ENCODE peak calls at places on chromosomes 7 and 10, in eight cellular contexts. F, C, W, H, L, V, Q and P are unnamed samples.

GRCh38 chr7:27389508-27389907 is 146.9 kb downstream of the EVX1 start:
- DNase-seq in L (no peak), F (no peak), C (no peak), H (no peak), V (no peak), W (no peak), Q (no peak), P (no peak)

GRCh38 chr10:96612052-96612830 is 25.4 kb upstream of the TM9SF3 start:
- DNase-seq in Q (no peak), H (no peak), F (no peak), V (no peak), C (no peak), L (no peak), W (no peak), P (no peak)

GRCh38 chr7:28647076-28647421 is 234.7 kb downstream of the CREB5 start:
- DNase-seq in H (no peak), W (no peak), Q (no peak), F (no peak), C (no peak), L (no peak), V (no peak), P (no peak)

GRCh38 chr10:131777921-131778320 is 122.9 kb upstream of the PPP2R2D start:
- DNase-seq in C (no peak), F (no peak), W (no peak), H (no peak), Q (no peak), V (no peak), L (no peak), P (no peak)

GRCh38 chr7:44764665-44765578 is 16.3 kb downstream of the ZMIZ2 start:
- DNase-seq in V (no peak), H (no peak), L (no peak), W (no peak), Q (peak; percentile 54), C (no peak), F (no peak), P (no peak)

GRCh38 chr10:112782176-112782907 is 167.7 kb upstream of the TCF7L2 start:
- DNase-seq in H (no peak), L (no peak), V (peak; percentile 40), W (peak; percentile 60), Q (no peak), F (no peak), C (no peak), P (no peak)

GRCh38 chr10:95236068-95236903 is 42.2 kb downstream of the ACSM6 start:
- DNase-seq in W (peak; percentile 37), V (no peak), Q (no peak), C (peak; percentile 66), L (peak; percentile 68), H (no peak), F (peak; percentile 74), P (no peak)

GRCh38 chr7:116986611-116987565 is 33.6 kb downstream of the ST7 start:
- DNase-seq in V (no peak), F (no peak), C (no peak), H (no peak), L (no peak), Q (no peak), W (no peak), P (no peak)

GRCh38 chr7:105315357-105315756 is 73.4 kb downstream of the SRPK2 start:
- DNase-seq in Q (no peak), V (no peak), L (no peak), F (no peak), C (no peak), W (no peak), H (no peak), P (no peak)

GRCh38 chr7:24365606-24366005 is 81.6 kb downstream of the NPY start:
- DNase-seq in H (no peak), Q (no peak), L (no peak), F (no peak), C (no peak), V (no peak), W (no peak), P (no peak)

GRCh38 chr10:114110174-114110972 is 63.6 kb downstream of the CCDC186 start:
- DNase-seq in Q (peak; percentile 37), F (peak; percentile 39), C (no peak), L (no peak), W (no peak), V (no peak), H (no peak), P (no peak)

GRCh38 chr7:28407643-28408042 is 4.7 kb upstream of the CREB5 start:
- DNase-seq in V (no peak), H (no peak), W (peak; percentile 46), Q (no peak), C (no peak), F (peak; percentile 83), L (no peak), P (peak; percentile 67)

GRCh38 chr7:157278167-157278790 is 58.5 kb upstream of the DNAJB6 start:
- DNase-seq in H (no peak), C (no peak), W (no peak), F (no peak), Q (peak; percentile 58), L (no peak), V (no peak), P (no peak)

GRCh38 chr10:132463333-132464255 is 66.6 kb downstream of the PWWP2B start:
- DNase-seq in C (no peak), V (no peak), F (no peak), Q (peak; percentile 80), L (no peak), W (no peak), H (no peak), P (peak; percentile 29)

GRCh38 chr10:498760-499435 is 190.6 kb downstream of the DIP2C start:
- DNase-seq in L (no peak), Q (no peak), V (no peak), W (peak; percentile 40), F (no peak), H (no peak), C (peak; percentile 2), P (no peak)

GRCh38 chr10:132509506-132510173 is 27.9 kb upstream of the INPP5A start:
- DNase-seq in W (no peak), H (no peak), F (no peak), V (no peak), Q (peak; percentile 52), C (no peak), L (no peak), P (no peak)

GRCh38 chr7:120805636-120806388 is 52.1 kb downstream of the TSPAN12 start:
- DNase-seq in F (peak; percentile 28), Q (peak; percentile 40), V (peak; percentile 26), H (no peak), L (peak; percentile 40), C (peak; percentile 79), W (peak; percentile 74), P (peak; percentile 4)

GRCh38 chr7:35985126-35985754 is 167.8 kb upstream of the EEPD1 start:
- DNase-seq in V (peak; percentile 83), F (peak; percentile 38), H (peak; percentile 86), Q (peak; percentile 88), C (peak; percentile 71), W (peak; percentile 86), L (peak; percentile 47), P (peak; percentile 62)

GRCh38 chr10:110992011-110992800 is 72.8 kb downstream of the SHOC2 start:
- DNase-seq in F (peak; percentile 60), Q (no peak), L (no peak), H (no peak), W (no peak), C (no peak), V (no peak), P (no peak)

GRCh38 chr10:56606202-56606601 is 245.1 kb upstream of the ZWINT start:
- DNase-seq in W (no peak), C (no peak), H (no peak), L (no peak), Q (no peak), V (no peak), F (no peak), P (no peak)

GRCh38 chr7:128827248-128827958 is 2.8 kb upstream of the FLNC start:
- DNase-seq in C (no peak), H (no peak), F (no peak), W (peak; percentile 74), L (peak; percentile 53), Q (peak; percentile 71), V (peak; percentile 20), P (peak; percentile 92)
- H3K4me3 ChIP-seq in C (no peak overlapping the region), H (no peak overlapping the region), F (no peak overlapping the region), W (peak overlapping the region; percentile 4), L (peak overlapping the region; percentile 20), Q (no peak overlapping the region), V (no peak overlapping the region), P (no peak overlapping the region)

DNA sequence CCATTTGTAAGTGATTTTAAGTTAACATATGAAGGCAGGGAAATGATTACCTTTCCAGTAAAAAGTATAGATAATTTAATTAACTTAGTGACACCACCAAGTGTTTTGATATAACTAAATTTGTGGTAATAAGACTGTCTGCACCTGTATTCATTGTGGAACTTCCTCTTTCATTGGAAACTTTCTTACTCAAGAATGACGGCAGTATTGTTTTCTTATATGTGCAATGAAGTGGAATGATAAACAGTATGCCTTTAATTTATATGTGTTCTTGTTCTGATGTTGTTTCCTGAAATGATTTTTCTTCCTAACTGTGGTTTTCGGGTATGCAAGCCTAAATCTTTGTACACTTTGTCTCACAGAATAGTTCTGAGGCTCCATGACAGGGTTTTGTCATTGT is 46.4 kb downstream of the CASD1 start:
- DNase-seq in C (no peak), Q (no peak), F (no peak), W (no peak), L (no peak), V (no peak), H (no peak), P (no peak)
- H3K36me3 ChIP-seq in C (no peaks in the 10 kb centered on the region), Q (no peaks in the 10 kb centered on the region), F (peaks cover 2% of the 10 kb centered on the region), W (peaks cover 51% of the 10 kb centered on the region), L (no peaks in the 10 kb centered on the region), V (no peaks in the 10 kb centered on the region), H (peaks cover 47% of the 10 kb centered on the region), P (no peaks in the 10 kb centered on the region)

GRCh38 chr10:86440874-86441838 is 74.6 kb upstream of the GRID1 start:
- DNase-seq in C (no peak), W (peak; percentile 42), L (no peak), Q (no peak), H (no peak), V (no peak), F (peak; percentile 70), P (no peak)
- H3K4me3 ChIP-seq in C (no peak overlapping the region), W (no peak overlapping the region), L (no peak overlapping the region), Q (no peak overlapping the region), H (no peak overlapping the region), V (no peak overlapping the region), F (no peak overlapping the region), P (no peak overlapping the region)

GRCh38 chr7:127891854-127892438 is 139.3 kb downstream of the LRRC4 start:
- DNase-seq in L (no peak), F (no peak), V (no peak), Q (no peak), W (no peak), C (no peak), H (no peak), P (no peak)
- H3K36me3 ChIP-seq in L (peaks cover 14% of the 10 kb centered on the region), F (peaks cover 7% of the 10 kb centered on the region), V (no peaks in the 10 kb centered on the region), Q (no peaks in the 10 kb centered on the region), W (no peaks in the 10 kb centered on the region), C (peaks cover 20% of the 10 kb centered on the region), H (peaks cover 26% of the 10 kb centered on the region), P (peaks cover 12% of the 10 kb centered on the region)

GRCh38 chr10:122655524-122656307 is 43.9 kb downstream of the C10orf120 start:
- DNase-seq in V (no peak), Q (no peak), H (peak; percentile 72), C (no peak), L (no peak), W (no peak), F (no peak), P (peak; percentile 34)
- H3K4me3 ChIP-seq in V (no peak overlapping the region), Q (no peak overlapping the region), H (no peak overlapping the region), C (no peak overlapping the region), L (no peak overlapping the region), W (no peak overlapping the region), F (no peak overlapping the region), P (no peak overlapping the region)

GRCh38 chr7:30048582-30048981 is 20.4 kb downstream of the PLEKHA8 start:
- DNase-seq in V (no peak), L (no peak), F (no peak), H (no peak), W (no peak), C (no peak), Q (no peak), P (no peak)
- H3K36me3 ChIP-seq in V (no peaks in the 10 kb centered on the region), L (no peaks in the 10 kb centered on the region), F (peaks cover 9% of the 10 kb centered on the region), H (peaks cover 42% of the 10 kb centered on the region), W (peaks cover 53% of the 10 kb centered on the region), C (peaks cover 3% of the 10 kb centered on the region), Q (peaks cover 19% of the 10 kb centered on the region), P (no peaks in the 10 kb centered on the region)